ENCODE peak calls at places on chromosomes 13 and 19, in six cellular contexts. One of them, this sample, is unnamed.

GRCh38 chr19:13588953-13589833 is 82.9 kb upstream of the CACNA1A start:
- DNase-seq in colonic mucosa: peak; percentile 67
- DNase-seq in mammary epithelial cell: peak; percentile 40
- DNase-seq in adipocyte: peak; percentile 80
- DNase-seq in fibroblast of lung: peak; percentile 29
- DNase-seq in suprapubic skin: peak; percentile 70
- DNase-seq in this sample: peak; percentile 61

GRCh38 chr19:35369522-35369921 is 1.3 kb upstream of the GPR42 start:
- DNase-seq in fibroblast of lung: no peak
- DNase-seq in colonic mucosa: no peak
- DNase-seq in mammary epithelial cell: no peak
- DNase-seq in adipocyte: no peak
- DNase-seq in suprapubic skin: no peak
- DNase-seq in this sample: no peak

GRCh38 chr19:3670796-3671679 is 29.2 kb downstream of the PIP5K1C start:
- DNase-seq in fibroblast of lung: peak; percentile 70
- DNase-seq in colonic mucosa: peak; percentile 51
- DNase-seq in adipocyte: peak; percentile 83
- DNase-seq in suprapubic skin: peak; percentile 80
- DNase-seq in mammary epithelial cell: no peak
- DNase-seq in this sample: no peak

GRCh38 chr13:98664047-98664446 is 87.1 kb upstream of the STK24 start:
- DNase-seq in fibroblast of lung: peak; percentile 95
- DNase-seq in adipocyte: peak; percentile 61
- DNase-seq in mammary epithelial cell: peak; percentile 96
- DNase-seq in suprapubic skin: no peak
- DNase-seq in colonic mucosa: no peak
- DNase-seq in this sample: no peak

GRCh38 chr19:6801397-6802086 is 29.0 kb downstream of the VAV1 start:
- DNase-seq in suprapubic skin: peak; percentile 74
- DNase-seq in colonic mucosa: peak; percentile 64
- DNase-seq in adipocyte: no peak
- DNase-seq in mammary epithelial cell: no peak
- DNase-seq in fibroblast of lung: peak; percentile 12
- DNase-seq in this sample: no peak

GRCh38 chr19:11324079-11324661 is 15.3 kb downstream of the RAB3D start:
- DNase-seq in suprapubic skin: peak; percentile 87
- DNase-seq in adipocyte: peak; percentile 99
- DNase-seq in fibroblast of lung: peak; percentile 90
- DNase-seq in mammary epithelial cell: peak; percentile 91
- DNase-seq in colonic mucosa: peak; percentile 88
- DNase-seq in this sample: no peak

GRCh38 chr13:75359266-75359665 is 122.7 kb downstream of the TBC1D4 start:
- DNase-seq in suprapubic skin: no peak
- DNase-seq in colonic mucosa: no peak
- DNase-seq in fibroblast of lung: peak; percentile 98
- DNase-seq in adipocyte: peak; percentile 81
- DNase-seq in mammary epithelial cell: peak; percentile 86
- DNase-seq in this sample: no peak

GRCh38 chr13:33256148-33256547 is 29.4 kb downstream of the STARD13 start:
- DNase-seq in suprapubic skin: no peak
- DNase-seq in adipocyte: no peak
- DNase-seq in colonic mucosa: no peak
- DNase-seq in fibroblast of lung: no peak
- DNase-seq in mammary epithelial cell: no peak
- DNase-seq in this sample: no peak

GRCh38 chr19:19113040-19113541 is 25.2 kb downstream of the TMEM161A start:
- DNase-seq in mammary epithelial cell: no peak
- DNase-seq in fibroblast of lung: peak; percentile 30
- DNase-seq in suprapubic skin: no peak
- DNase-seq in adipocyte: peak; percentile 38
- DNase-seq in colonic mucosa: no peak
- DNase-seq in this sample: no peak

GRCh38 chr13:76758738-76759137 is 127.5 kb downstream of the KCTD12 start:
- DNase-seq in mammary epithelial cell: peak; percentile 4
- DNase-seq in suprapubic skin: no peak
- DNase-seq in fibroblast of lung: no peak
- DNase-seq in adipocyte: no peak
- DNase-seq in colonic mucosa: no peak
- DNase-seq in this sample: no peak

GRCh38 chr13:51728275-51728673 is 75.7 kb downstream of the DHRS12 start:
- DNase-seq in mammary epithelial cell: no peak
- DNase-seq in suprapubic skin: no peak
- DNase-seq in colonic mucosa: no peak
- DNase-seq in adipocyte: no peak
- DNase-seq in fibroblast of lung: no peak
- DNase-seq in this sample: no peak

GRCh38 chr19:46367434-46367833 is 20.5 kb downstream of the PPP5C start:
- DNase-seq in suprapubic skin: peak; percentile 32
- DNase-seq in mammary epithelial cell: no peak
- DNase-seq in adipocyte: no peak
- DNase-seq in fibroblast of lung: no peak
- DNase-seq in colonic mucosa: no peak
- DNase-seq in this sample: peak; percentile 12

GRCh38 chr13:39452834-39453233 is 150.2 kb downstream of the LHFPL6 start:
- DNase-seq in adipocyte: no peak
- DNase-seq in mammary epithelial cell: no peak
- DNase-seq in colonic mucosa: no peak
- DNase-seq in suprapubic skin: no peak
- DNase-seq in fibroblast of lung: no peak
- DNase-seq in this sample: no peak

GRCh38 chr19:19214892-19215291 is 3.1 kb downstream of the NCAN start:
- DNase-seq in fibroblast of lung: peak; percentile 23
- DNase-seq in adipocyte: peak; percentile 54
- DNase-seq in suprapubic skin: no peak
- DNase-seq in mammary epithelial cell: no peak
- DNase-seq in colonic mucosa: no peak
- DNase-seq in this sample: peak; percentile 83

GRCh38 chr13:74930402-74931165 is 551.4 kb downstream of the TBC1D4 start:
- DNase-seq in suprapubic skin: no peak
- DNase-seq in colonic mucosa: no peak
- DNase-seq in mammary epithelial cell: peak; percentile 77
- DNase-seq in fibroblast of lung: peak; percentile 74
- DNase-seq in adipocyte: peak; percentile 41
- DNase-seq in this sample: no peak

GRCh38 chr13:94303644-94304174 is 175.8 kb downstream of the DCT start:
- DNase-seq in mammary epithelial cell: peak; percentile 30
- DNase-seq in adipocyte: no peak
- DNase-seq in suprapubic skin: no peak
- DNase-seq in fibroblast of lung: no peak
- DNase-seq in colonic mucosa: no peak
- DNase-seq in this sample: no peak

GRCh38 chr13:33016414-33017409 is at the start of gene KL:
- DNase-seq in mammary epithelial cell: no peak
- DNase-seq in colonic mucosa: peak; percentile 23
- DNase-seq in fibroblast of lung: peak; percentile 6
- DNase-seq in adipocyte: peak; percentile 10
- DNase-seq in suprapubic skin: peak; percentile 67
- DNase-seq in this sample: peak; percentile 55

GRCh38 chr13:51524312-51524711 is 60.0 kb upstream of the WDFY2 start:
- DNase-seq in suprapubic skin: no peak
- DNase-seq in mammary epithelial cell: no peak
- DNase-seq in adipocyte: no peak
- DNase-seq in fibroblast of lung: peak; percentile 16
- DNase-seq in colonic mucosa: no peak
- DNase-seq in this sample: no peak

GRCh38 chr19:33627526-33627925 is 5.8 kb downstream of the CHST8 start:
- DNase-seq in fibroblast of lung: no peak
- DNase-seq in colonic mucosa: no peak
- DNase-seq in mammary epithelial cell: no peak
- DNase-seq in adipocyte: no peak
- DNase-seq in suprapubic skin: no peak
- DNase-seq in this sample: no peak

GRCh38 chr19:1253514-1254080 is 5.2 kb downstream of the MIDN start:
- DNase-seq in colonic mucosa: peak; percentile 75
- DNase-seq in mammary epithelial cell: no peak
- DNase-seq in fibroblast of lung: peak; percentile 86
- DNase-seq in suprapubic skin: peak; percentile 78
- DNase-seq in adipocyte: no peak
- DNase-seq in this sample: peak; percentile 95

GRCh38 chr13:100826441-100826840 is 151.8 kb upstream of the TMTC4 start:
- DNase-seq in colonic mucosa: no peak
- DNase-seq in fibroblast of lung: no peak
- DNase-seq in mammary epithelial cell: no peak
- DNase-seq in suprapubic skin: no peak
- DNase-seq in adipocyte: no peak
- DNase-seq in this sample: no peak

GRCh38 chr19:14164724-14165493 is 28.5 kb upstream of the ASF1B start:
- DNase-seq in suprapubic skin: no peak
- DNase-seq in fibroblast of lung: no peak
- DNase-seq in adipocyte: no peak
- DNase-seq in colonic mucosa: no peak
- DNase-seq in mammary epithelial cell: no peak
- DNase-seq in this sample: no peak

GRCh38 chr13:23654111-23655110 is 84.2 kb downstream of the TNFRSF19 start:
- DNase-seq in adipocyte: no peak
- DNase-seq in mammary epithelial cell: peak; percentile 76
- DNase-seq in fibroblast of lung: peak; percentile 81
- DNase-seq in suprapubic skin: no peak
- DNase-seq in colonic mucosa: no peak
- DNase-seq in this sample: no peak

GRCh38 chr13:60351816-60352215 is 45.2 kb upstream of the TDRD3 start:
- DNase-seq in suprapubic skin: no peak
- DNase-seq in colonic mucosa: no peak
- DNase-seq in adipocyte: peak; percentile 14
- DNase-seq in mammary epithelial cell: no peak
- DNase-seq in fibroblast of lung: peak; percentile 5
- DNase-seq in this sample: no peak

GRCh38 chr13:78168981-78169380 is 250.3 kb upstream of the EDNRB start:
- DNase-seq in fibroblast of lung: no peak
- DNase-seq in suprapubic skin: no peak
- DNase-seq in colonic mucosa: no peak
- DNase-seq in adipocyte: no peak
- DNase-seq in mammary epithelial cell: no peak
- DNase-seq in this sample: no peak

GRCh38 chr13:70623260-70623659 is 515.0 kb upstream of the KLHL1 start:
- DNase-seq in fibroblast of lung: peak; percentile 3
- DNase-seq in mammary epithelial cell: no peak
- DNase-seq in suprapubic skin: no peak
- DNase-seq in adipocyte: peak; percentile 56
- DNase-seq in colonic mucosa: no peak
- DNase-seq in this sample: no peak

GRCh38 chr13:96460571-96460970 is 370.7 kb downstream of the HS6ST3 start:
- DNase-seq in suprapubic skin: no peak
- DNase-seq in adipocyte: no peak
- DNase-seq in fibroblast of lung: no peak
- DNase-seq in colonic mucosa: no peak
- DNase-seq in mammary epithelial cell: no peak
- DNase-seq in this sample: no peak

GRCh38 chr13:74683411-74683810 is 549.2 kb upstream of the KLF12 start:
- DNase-seq in adipocyte: no peak
- DNase-seq in colonic mucosa: no peak
- DNase-seq in fibroblast of lung: no peak
- DNase-seq in mammary epithelial cell: peak; percentile 23
- DNase-seq in suprapubic skin: no peak
- DNase-seq in this sample: no peak

DNA sequence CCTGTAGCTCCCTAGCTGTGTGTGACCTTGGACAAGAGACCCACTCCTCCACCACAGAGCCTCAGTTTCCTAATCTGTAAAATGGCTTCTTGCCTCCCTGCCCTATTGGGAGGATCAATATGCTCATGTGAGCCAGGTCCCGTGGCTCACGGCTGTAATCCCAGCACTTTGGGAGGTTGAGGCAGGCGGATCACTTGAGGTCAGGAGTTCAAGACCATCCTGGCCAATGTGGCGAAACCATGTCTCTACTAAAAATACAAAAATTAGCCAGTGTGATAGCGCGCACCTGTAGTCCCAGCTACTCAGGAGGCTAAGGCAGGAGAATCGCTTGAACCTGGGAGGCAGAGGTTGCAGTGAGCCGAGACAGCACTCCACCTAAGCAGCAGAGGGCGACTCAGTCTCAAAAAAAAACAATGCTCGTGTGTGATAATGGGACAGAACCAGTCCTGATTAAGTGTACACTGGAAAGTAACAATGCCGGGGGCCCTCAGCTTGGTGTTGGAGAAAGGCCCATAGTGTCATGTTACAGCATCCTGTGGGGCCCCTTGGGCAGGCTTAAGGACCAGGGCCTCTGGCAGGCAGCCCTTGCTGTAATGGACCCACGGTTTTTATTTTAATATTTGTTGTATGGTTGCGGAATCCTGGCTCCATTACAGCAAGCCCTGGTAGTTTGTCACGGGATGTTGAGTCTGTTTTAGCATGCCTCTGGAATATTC is 6.8 kb downstream of the RPS11 start:
- DNase-seq in adipocyte: peak; percentile 95
- DNase-seq in suprapubic skin: peak; percentile 84
- DNase-seq in mammary epithelial cell: peak; percentile 48
- DNase-seq in fibroblast of lung: peak; percentile 63
- DNase-seq in colonic mucosa: no peak
- DNase-seq in this sample: peak; percentile 73
- H3K4me1 ChIP-seq in adipocyte: peaks cover 44% of the 10 kb centered on the region
- H3K4me1 ChIP-seq in suprapubic skin: peaks cover 44% of the 10 kb centered on the region
- H3K4me1 ChIP-seq in mammary epithelial cell: peaks cover 4% of the 10 kb centered on the region
- H3K4me1 ChIP-seq in fibroblast of lung: peaks cover under 1% of the 10 kb centered on the region
- H3K4me1 ChIP-seq in colonic mucosa: peaks cover under 1% of the 10 kb centered on the region
- H3K4me1 ChIP-seq in this sample: peaks cover 5% of the 10 kb centered on the region

GRCh38 chr19:40219721-40220276 is 1.6 kb upstream of the TTC9B start:
- DNase-seq in fibroblast of lung: peak; percentile 79
- DNase-seq in adipocyte: no peak
- DNase-seq in colonic mucosa: no peak
- DNase-seq in suprapubic skin: no peak
- DNase-seq in mammary epithelial cell: peak; percentile 82
- DNase-seq in this sample: no peak
- H3K4me3 ChIP-seq in fibroblast of lung: peak overlapping the region; percentile 40
- H3K4me3 ChIP-seq in adipocyte: peak overlapping the region; percentile 39
- H3K4me3 ChIP-seq in colonic mucosa: no peak overlapping the region
- H3K4me3 ChIP-seq in suprapubic skin: no peak overlapping the region
- H3K4me3 ChIP-seq in mammary epithelial cell: no peak overlapping the region
- H3K4me3 ChIP-seq in this sample: no peak overlapping the region

GRCh38 chr19:48329167-48329891 is 4.0 kb downstream of the EMP3 start:
- DNase-seq in mammary epithelial cell: peak; percentile 78
- DNase-seq in fibroblast of lung: peak; percentile 65
- DNase-seq in suprapubic skin: no peak
- DNase-seq in adipocyte: peak; percentile 63
- DNase-seq in colonic mucosa: no peak
- DNase-seq in this sample: peak; percentile 68
- H3K4me1 ChIP-seq in mammary epithelial cell: peaks cover 38% of the 10 kb centered on the region
- H3K4me1 ChIP-seq in fibroblast of lung: peaks cover 27% of the 10 kb centered on the region
- H3K4me1 ChIP-seq in suprapubic skin: peaks cover 86% of the 10 kb centered on the region
- H3K4me1 ChIP-seq in adipocyte: peaks cover 30% of the 10 kb centered on the region
- H3K4me1 ChIP-seq in colonic mucosa: peaks cover 10% of the 10 kb centered on the region
- H3K4me1 ChIP-seq in this sample: peaks cover 14% of the 10 kb centered on the region

GRCh38 chr19:7883796-7884570 is 4.3 kb upstream of the LRRC8E start:
- DNase-seq in mammary epithelial cell: no peak
- DNase-seq in adipocyte: no peak
- DNase-seq in colonic mucosa: no peak
- DNase-seq in fibroblast of lung: no peak
- DNase-seq in suprapubic skin: no peak
- DNase-seq in this sample: no peak

GRCh38 chr19:7888145-7888825 is at the start of gene LRRC8E:
- DNase-seq in suprapubic skin: peak; percentile 69
- DNase-seq in colonic mucosa: peak; percentile 77
- DNase-seq in mammary epithelial cell: peak; percentile 71
- DNase-seq in adipocyte: peak; percentile 91
- DNase-seq in fibroblast of lung: peak; percentile 72
- DNase-seq in this sample: peak; percentile 85

GRCh38 chr19:7885818-7886217 is 2.5 kb upstream of the LRRC8E start:
- DNase-seq in colonic mucosa: no peak
- DNase-seq in mammary epithelial cell: no peak
- DNase-seq in adipocyte: no peak
- DNase-seq in fibroblast of lung: no peak
- DNase-seq in suprapubic skin: no peak
- DNase-seq in this sample: no peak

GRCh38 chr19:7888826-7889217 is 512 bp downstream of the LRRC8E start:
- DNase-seq in suprapubic skin: no peak
- DNase-seq in fibroblast of lung: no peak
- DNase-seq in colonic mucosa: no peak
- DNase-seq in mammary epithelial cell: no peak
- DNase-seq in adipocyte: no peak
- DNase-seq in this sample: no peak

GRCh38 chr19:7887408-7888144 is 734 bp upstream of the LRRC8E start:
- DNase-seq in suprapubic skin: no peak
- DNase-seq in fibroblast of lung: no peak
- DNase-seq in mammary epithelial cell: no peak
- DNase-seq in colonic mucosa: no peak
- DNase-seq in adipocyte: no peak
- DNase-seq in this sample: no peak
- H3K4me3 ChIP-seq in suprapubic skin: peak overlapping the region; percentile 57
- H3K4me3 ChIP-seq in fibroblast of lung: no peak overlapping the region
- H3K4me3 ChIP-seq in mammary epithelial cell: peak overlapping the region; percentile 68
- H3K4me3 ChIP-seq in colonic mucosa: no peak overlapping the region
- H3K4me3 ChIP-seq in adipocyte: peak overlapping the region; percentile 79
- H3K4me3 ChIP-seq in this sample: no peak overlapping the region

This sample was measured in Caco-2.